ENCODE peak calls at places on chromosomes 11 and 22, in six cellular contexts. One of them, this sample, is unnamed. For H3K4me1, the result is how much of the 10 kb centered on the place peaks cover.

GRCh38 chr22:24087071-24087795 is 76.1 kb downstream of the CABIN1 start:
- DNase-seq in A549: no peak
- DNase-seq in left ventricle myocardium inferior: no peak
- DNase-seq in psoas muscle: no peak
- DNase-seq in fibroblast of lung: no peak
- DNase-seq in spleen: peak
- DNase-seq in this sample: no peak

GRCh38 chr11:405323-405975 is 9.3 kb downstream of the SIGIRR start:
- DNase-seq in A549: no peak
- DNase-seq in fibroblast of lung: no peak
- DNase-seq in psoas muscle: peak
- DNase-seq in left ventricle myocardium inferior: peak
- DNase-seq in spleen: no peak
- DNase-seq in this sample: peak

GRCh38 chr22:30116362-30117117 is 36.3 kb downstream of the HORMAD2 start:
- DNase-seq in fibroblast of lung: peak
- DNase-seq in psoas muscle: no peak
- DNase-seq in left ventricle myocardium inferior: no peak
- DNase-seq in spleen: no peak
- DNase-seq in A549: no peak
- DNase-seq in this sample: no peak

GRCh38 chr11:71927813-71928738 is at the start of gene XNDC1N:
- DNase-seq in left ventricle myocardium inferior: peak
- DNase-seq in psoas muscle: peak
- DNase-seq in spleen: peak
- DNase-seq in A549: peak
- DNase-seq in fibroblast of lung: peak
- DNase-seq in this sample: peak

GRCh38 chr22:41237707-41238569 is 2.8 kb downstream of the CHADL start:
- DNase-seq in left ventricle myocardium inferior: peak
- DNase-seq in A549: no peak
- DNase-seq in spleen: peak
- DNase-seq in fibroblast of lung: peak
- DNase-seq in psoas muscle: peak
- DNase-seq in this sample: peak

GRCh38 chr11:1564535-1565172 is 7.4 kb downstream of the DUSP8 start:
- DNase-seq in psoas muscle: peak
- DNase-seq in spleen: peak
- DNase-seq in A549: no peak
- DNase-seq in fibroblast of lung: peak
- DNase-seq in left ventricle myocardium inferior: peak
- DNase-seq in this sample: no peak

GRCh38 chr11:46367244-46367915 is 14.1 kb upstream of the MDK start:
- DNase-seq in psoas muscle: peak
- DNase-seq in spleen: peak
- DNase-seq in fibroblast of lung: peak
- DNase-seq in left ventricle myocardium inferior: peak
- DNase-seq in A549: no peak
- DNase-seq in this sample: peak

GRCh38 chr22:27844656-27845602 is 43.4 kb upstream of the MN1 start:
- DNase-seq in psoas muscle: no peak
- DNase-seq in left ventricle myocardium inferior: no peak
- DNase-seq in fibroblast of lung: peak
- DNase-seq in A549: no peak
- DNase-seq in spleen: no peak
- DNase-seq in this sample: no peak

GRCh38 chr11:23653071-23653675 is 792.9 kb upstream of the CCDC179 start:
- DNase-seq in A549: no peak
- DNase-seq in spleen: peak
- DNase-seq in left ventricle myocardium inferior: no peak
- DNase-seq in psoas muscle: no peak
- DNase-seq in fibroblast of lung: no peak
- DNase-seq in this sample: peak

GRCh38 chr11:119684361-119685072 is 44.5 kb downstream of the NECTIN1 start:
- DNase-seq in psoas muscle: no peak
- DNase-seq in spleen: no peak
- DNase-seq in fibroblast of lung: peak
- DNase-seq in left ventricle myocardium inferior: no peak
- DNase-seq in A549: peak
- DNase-seq in this sample: no peak

GRCh38 chr22:28505416-28506156 is 174.1 kb downstream of the TTC28 start:
- DNase-seq in left ventricle myocardium inferior: no peak
- DNase-seq in fibroblast of lung: peak
- DNase-seq in A549: no peak
- DNase-seq in spleen: no peak
- DNase-seq in psoas muscle: peak
- DNase-seq in this sample: no peak

GRCh38 chr22:23376256-23376655 is 195.9 kb downstream of the BCR start:
- DNase-seq in fibroblast of lung: no peak
- DNase-seq in left ventricle myocardium inferior: no peak
- DNase-seq in spleen: no peak
- DNase-seq in A549: peak
- DNase-seq in psoas muscle: no peak
- DNase-seq in this sample: no peak

GRCh38 chr22:41620646-41621098 is at the start of gene DESI1:
- DNase-seq in fibroblast of lung: peak
- DNase-seq in psoas muscle: no peak
- DNase-seq in left ventricle myocardium inferior: no peak
- DNase-seq in spleen: peak
- DNase-seq in A549: no peak
- DNase-seq in this sample: no peak

GRCh38 chr22:25134028-25134427 is 65.6 kb upstream of the CRYBB3 start:
- DNase-seq in spleen: no peak
- DNase-seq in left ventricle myocardium inferior: no peak
- DNase-seq in A549: no peak
- DNase-seq in fibroblast of lung: no peak
- DNase-seq in psoas muscle: no peak
- DNase-seq in this sample: no peak

GRCh38 chr11:114165326-114166230 is 106.1 kb downstream of the ZBTB16 start:
- DNase-seq in left ventricle myocardium inferior: no peak
- DNase-seq in psoas muscle: no peak
- DNase-seq in A549: no peak
- DNase-seq in fibroblast of lung: no peak
- DNase-seq in spleen: no peak
- DNase-seq in this sample: no peak
- H3K4me1 ChIP-seq in left ventricle myocardium inferior: half or more
- H3K4me1 ChIP-seq in psoas muscle: half or more
- H3K4me1 ChIP-seq in A549: under half
- H3K4me1 ChIP-seq in fibroblast of lung: under half
- H3K4me1 ChIP-seq in spleen: half or more
- H3K4me1 ChIP-seq in this sample: half or more

GRCh38 chr11:134993691-134994243 is 581.7 kb upstream of the B3GAT1 start:
- DNase-seq in left ventricle myocardium inferior: no peak
- DNase-seq in spleen: no peak
- DNase-seq in psoas muscle: no peak
- DNase-seq in A549: no peak
- DNase-seq in fibroblast of lung: no peak
- DNase-seq in this sample: no peak

GRCh38 chr11:134997652-134998320 is 585.7 kb upstream of the B3GAT1 start:
- DNase-seq in A549: no peak
- DNase-seq in left ventricle myocardium inferior: no peak
- DNase-seq in psoas muscle: no peak
- DNase-seq in fibroblast of lung: no peak
- DNase-seq in spleen: no peak
- DNase-seq in this sample: no peak

GRCh38 chr11:134999490-135000066 is 587.5 kb upstream of the B3GAT1 start:
- DNase-seq in fibroblast of lung: no peak
- DNase-seq in A549: no peak
- DNase-seq in spleen: no peak
- DNase-seq in left ventricle myocardium inferior: no peak
- DNase-seq in psoas muscle: no peak
- DNase-seq in this sample: no peak

GRCh38 chr11:134994431-134994830 is 582.4 kb upstream of the B3GAT1 start:
- DNase-seq in psoas muscle: no peak
- DNase-seq in left ventricle myocardium inferior: no peak
- DNase-seq in A549: no peak
- DNase-seq in spleen: no peak
- DNase-seq in fibroblast of lung: no peak
- DNase-seq in this sample: no peak

GRCh38 chr11:134995746-134996145 is 583.7 kb upstream of the B3GAT1 start:
- DNase-seq in fibroblast of lung: no peak
- DNase-seq in spleen: no peak
- DNase-seq in A549: no peak
- DNase-seq in left ventricle myocardium inferior: no peak
- DNase-seq in psoas muscle: no peak
- DNase-seq in this sample: no peak
- H3K27ac ChIP-seq in fibroblast of lung: no peak
- H3K27ac ChIP-seq in spleen: no peak
- H3K27ac ChIP-seq in A549: no peak
- H3K27ac ChIP-seq in left ventricle myocardium inferior: no peak
- H3K27ac ChIP-seq in psoas muscle: no peak
- H3K27ac ChIP-seq in this sample: no peak

DNA sequence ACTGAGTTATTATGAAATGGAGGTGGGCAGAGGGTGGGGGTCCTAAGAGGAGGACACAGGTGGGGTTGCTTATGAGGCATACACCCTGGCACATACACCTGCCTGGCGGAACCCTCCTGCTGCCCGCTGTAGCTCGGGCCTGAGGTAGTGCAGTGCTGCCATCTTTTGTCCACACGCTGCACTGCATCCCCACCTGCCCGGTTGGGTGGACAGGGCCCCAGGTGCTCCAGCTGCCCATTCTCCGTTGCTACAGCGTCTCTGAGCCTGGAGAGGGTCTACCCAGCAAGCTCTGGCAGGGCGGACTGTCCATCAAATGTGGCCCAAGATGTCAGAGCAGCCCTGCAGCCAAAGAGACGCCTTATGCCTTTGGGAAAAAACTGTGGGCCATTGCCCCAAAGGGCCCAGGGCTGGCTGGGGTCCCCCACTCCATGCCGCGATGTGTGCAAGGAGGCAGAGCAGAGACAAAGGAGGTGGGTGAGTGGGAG is 131.2 kb downstream of the BUD13 start:
- DNase-seq in psoas muscle: peak
- DNase-seq in left ventricle myocardium inferior: peak
- DNase-seq in A549: peak
- DNase-seq in fibroblast of lung: peak
- DNase-seq in spleen: no peak
- DNase-seq in this sample: peak
- TF ChIP-seq CTCF in psoas muscle: peak
- TF ChIP-seq CTCF in left ventricle myocardium inferior: peak
- TF ChIP-seq CTCF in A549: peak
- TF ChIP-seq CTCF in fibroblast of lung: peak
- TF ChIP-seq CTCF in spleen: peak
- TF ChIP-seq CTCF in this sample: peak

DNA sequence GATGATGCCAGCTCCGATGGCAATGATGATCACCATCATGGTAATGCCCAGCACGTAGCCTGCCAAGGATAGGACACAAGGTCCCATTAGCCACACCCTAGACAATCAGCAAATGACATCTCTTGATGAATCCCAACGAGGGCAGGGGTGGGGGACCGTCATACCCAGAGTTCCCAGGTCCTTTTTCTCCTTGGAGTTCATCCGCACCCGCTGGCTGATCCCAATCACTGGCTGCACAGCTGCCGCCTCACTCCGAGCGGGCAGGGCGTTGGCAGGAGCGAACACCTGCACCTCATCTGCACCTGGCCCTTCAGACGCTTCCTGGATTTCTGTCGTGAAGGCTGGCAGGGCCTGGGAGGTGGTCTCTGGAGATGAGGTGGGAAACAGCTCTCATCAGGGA is 3.0 kb downstream of the PIK3IP1 start:
- DNase-seq in fibroblast of lung: no peak
- DNase-seq in A549: no peak
- DNase-seq in spleen: peak
- DNase-seq in psoas muscle: no peak
- DNase-seq in left ventricle myocardium inferior: no peak
- DNase-seq in this sample: no peak
- H3K4me1 ChIP-seq in fibroblast of lung: under half
- H3K4me1 ChIP-seq in A549: under half
- H3K4me1 ChIP-seq in spleen: half or more
- H3K4me1 ChIP-seq in psoas muscle: under half
- H3K4me1 ChIP-seq in left ventricle myocardium inferior: half or more
- H3K4me1 ChIP-seq in this sample: half or more

DNA sequence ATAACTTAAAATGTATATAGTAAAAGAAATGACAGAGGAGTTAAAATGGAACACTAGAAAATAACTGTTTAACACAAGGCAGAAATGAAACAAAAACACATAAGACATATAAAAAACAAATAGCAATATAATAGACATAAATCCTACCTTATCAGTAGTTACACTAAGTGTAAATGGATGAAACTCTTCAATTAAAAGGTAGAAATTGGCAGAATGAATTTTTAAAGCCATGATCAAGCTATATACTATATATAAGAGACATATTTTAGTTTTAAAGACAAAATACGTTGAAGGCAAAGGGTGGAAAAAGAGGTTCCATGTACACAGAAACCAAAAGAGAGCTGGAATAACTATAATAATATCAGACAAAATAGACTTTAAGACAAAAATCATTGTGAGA is 4.9 kb upstream of the TMPRSS5 start:
- DNase-seq in spleen: no peak
- DNase-seq in psoas muscle: no peak
- DNase-seq in fibroblast of lung: no peak
- DNase-seq in left ventricle myocardium inferior: no peak
- DNase-seq in A549: no peak
- DNase-seq in this sample: no peak
- H3K27ac ChIP-seq in spleen: no peak
- H3K27ac ChIP-seq in psoas muscle: no peak
- H3K27ac ChIP-seq in fibroblast of lung: no peak
- H3K27ac ChIP-seq in left ventricle myocardium inferior: no peak
- H3K27ac ChIP-seq in A549: no peak
- H3K27ac ChIP-seq in this sample: no peak

GRCh38 chr11:27204527-27204926 is 158.5 kb downstream of the CCDC34 start:
- DNase-seq in psoas muscle: no peak
- DNase-seq in left ventricle myocardium inferior: no peak
- DNase-seq in A549: no peak
- DNase-seq in spleen: no peak
- DNase-seq in fibroblast of lung: peak
- DNase-seq in this sample: no peak
- TF ChIP-seq CTCF in psoas muscle: no peak
- TF ChIP-seq CTCF in left ventricle myocardium inferior: peak
- TF ChIP-seq CTCF in A549: peak
- TF ChIP-seq CTCF in spleen: no peak
- TF ChIP-seq CTCF in fibroblast of lung: no peak
- TF ChIP-seq CTCF in this sample: no peak

GRCh38 chr11:124950606-124951330 is 3.2 kb upstream of the CCDC15 start:
- DNase-seq in A549: no peak
- DNase-seq in left ventricle myocardium inferior: no peak
- DNase-seq in psoas muscle: no peak
- DNase-seq in fibroblast of lung: no peak
- DNase-seq in spleen: no peak
- DNase-seq in this sample: no peak
- H3K4me1 ChIP-seq in A549: under half
- H3K4me1 ChIP-seq in left ventricle myocardium inferior: under half
- H3K4me1 ChIP-seq in psoas muscle: under half
- H3K4me1 ChIP-seq in fibroblast of lung: under half
- H3K4me1 ChIP-seq in spleen: under half
- H3K4me1 ChIP-seq in this sample: under half

GRCh38 chr11:16825968-16826367 is 87.5 kb downstream of the C11orf58 start:
- DNase-seq in psoas muscle: no peak
- DNase-seq in A549: no peak
- DNase-seq in fibroblast of lung: peak
- DNase-seq in spleen: no peak
- DNase-seq in left ventricle myocardium inferior: no peak
- DNase-seq in this sample: no peak
- H3K27ac ChIP-seq in psoas muscle: no peak
- H3K27ac ChIP-seq in A549: no peak
- H3K27ac ChIP-seq in fibroblast of lung: no peak
- H3K27ac ChIP-seq in spleen: no peak
- H3K27ac ChIP-seq in left ventricle myocardium inferior: no peak
- H3K27ac ChIP-seq in this sample: no peak